ENCODE peak calls at places on chromosomes 13 and 19, in four cellular contexts. Y is BE2C; F is CD4-positive, CD25-positive, alpha-beta regulatory T cell; L is bronchial epithelial cell. Z is an unnamed sample.

GRCh38 chr19:54364775-54365257 is at the start of gene LAIR1:
- DNase-seq in Y (no peak), L (no peak), F (peak; percentile 76), Z (no peak)

GRCh38 chr19:47490847-47491246 is 6.8 kb upstream of the KPTN start:
- DNase-seq in F (no peak), L (no peak), Y (no peak), Z (no peak)

GRCh38 chr19:38496116-38496515 is 62.6 kb downstream of the RYR1 start:
- DNase-seq in L (no peak), F (no peak), Y (no peak), Z (no peak)

GRCh38 chr13:25963681-25964080 is 88.1 kb downstream of the SHISA2 start:
- DNase-seq in L (no peak), F (no peak), Y (no peak), Z (no peak)

GRCh38 chr19:18557474-18558201 is at the start of gene KXD1:
- DNase-seq in F (peak; percentile 100), Y (peak; percentile 97), L (peak; percentile 97), Z (peak; percentile 97)

GRCh38 chr13:36752673-36753072 is 66.3 kb upstream of the RFXAP start:
- DNase-seq in F (no peak), Y (no peak), L (no peak), Z (no peak)

GRCh38 chr13:80116107-80116506 is 224.8 kb downstream of the SPRY2 start:
- DNase-seq in Y (no peak), L (peak; percentile 54), F (no peak), Z (no peak)

GRCh38 chr13:65600702-65601101 is 1629.4 kb downstream of the PCDH9 start:
- DNase-seq in Y (no peak), L (no peak), F (no peak), Z (no peak)

GRCh38 chr19:39987167-39987566 is 9.7 kb upstream of the ZNF546 start:
- DNase-seq in L (no peak), Y (no peak), F (no peak), Z (no peak)

GRCh38 chr13:33355470-33355869 is 69.9 kb upstream of the STARD13 start:
- DNase-seq in L (no peak), F (no peak), Y (no peak), Z (no peak)

GRCh38 chr19:46021531-46022041 is 1.3 kb downstream of the PGLYRP1 start:
- DNase-seq in Y (no peak), F (no peak), L (peak; percentile 52), Z (peak; percentile 37)

GRCh38 chr13:73741111-73741510 is 393.1 kb downstream of the KLF12 start:
- DNase-seq in L (no peak), Y (no peak), F (peak; percentile 11), Z (no peak)

GRCh38 chr19:12995596-12996541 is 594 bp downstream of the NFIX start:
- DNase-seq in L (no peak), F (no peak), Y (no peak), Z (no peak)

GRCh38 chr19:50820086-50820485 is 3.5 kb downstream of the KLK1 start:
- DNase-seq in L (no peak), Y (no peak), F (no peak), Z (no peak)

GRCh38 chr13:45989607-45990006 is 62.9 kb downstream of the ZC3H13 start:
- DNase-seq in Y (no peak), F (no peak), L (peak; percentile 18), Z (no peak)

GRCh38 chr19:13830761-13831481 is 35.7 kb downstream of the ZSWIM4 start:
- DNase-seq in F (no peak), L (peak; percentile 71), Y (no peak), Z (no peak)

GRCh38 chr19:44529541-44529940 is at the start of gene CEACAM20:
- DNase-seq in L (no peak), F (no peak), Y (no peak), Z (no peak)

GRCh38 chr19:37078717-37079032 is 442 bp downstream of the ZNF420 start:
- DNase-seq in Y (no peak), F (no peak), L (no peak), Z (no peak)

GRCh38 chr13:76239031-76239680 is 603.0 kb downstream of the LMO7 start:
- DNase-seq in Y (no peak), L (no peak), F (no peak), Z (no peak)

GRCh38 chr13:50412046-50412617 is 396.9 kb downstream of the KCNRG start:
- DNase-seq in L (no peak), F (no peak), Y (no peak), Z (no peak)

GRCh38 chr13:75872970-75873369 is 236.8 kb downstream of the LMO7 start:
- DNase-seq in L (no peak), Y (no peak), F (no peak), Z (no peak)

GRCh38 chr19:56119585-56119978 is 1.5 kb downstream of the ZNF787 start:
- DNase-seq in F (no peak), Y (peak; percentile 43), L (no peak), Z (peak; percentile 96)

DNA sequence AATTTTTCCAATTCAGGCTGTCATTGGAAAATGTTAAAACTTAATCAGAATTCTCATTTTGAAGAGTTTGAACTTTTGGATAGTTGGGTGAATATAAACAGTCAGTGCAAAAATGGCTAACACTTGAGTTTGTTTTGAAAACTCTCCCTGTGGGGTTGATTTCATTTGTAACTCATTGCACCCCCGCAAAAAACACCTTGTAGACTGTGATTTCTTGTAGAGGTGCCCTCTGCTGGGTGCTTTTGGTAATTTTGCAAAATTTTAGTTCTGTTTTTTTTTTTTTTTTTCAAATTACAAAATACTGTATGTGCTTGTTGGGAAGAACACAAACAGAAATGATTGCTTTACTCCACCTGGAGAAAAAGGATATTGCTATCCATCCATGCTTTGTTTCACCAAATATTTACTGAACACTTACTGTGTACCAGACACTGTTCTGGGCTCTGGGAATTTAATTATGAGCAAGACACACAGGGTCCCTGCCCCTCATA is 28.2 kb upstream of the GPI start:
- DNase-seq in F (peak; percentile 76), Y (no peak), L (peak; percentile 37), Z (no peak)
- H3K4me3 ChIP-seq in F (no peak overlapping the region), Y (no peak overlapping the region), L (no peak overlapping the region), Z (no peak overlapping the region)

GRCh38 chr19:3950871-3951861 is 18.3 kb downstream of the NMRK2 start:
- DNase-seq in Y (no peak), F (no peak), L (no peak), Z (peak; percentile 64)

GRCh38 chr19:3949294-3949693 is 16.4 kb downstream of the NMRK2 start:
- DNase-seq in F (no peak), L (no peak), Y (no peak), Z (no peak)

GRCh38 chr19:3945838-3946237 is 13.0 kb downstream of the NMRK2 start:
- DNase-seq in Y (no peak), F (no peak), L (no peak), Z (no peak)

GRCh38 chr19:3954107-3954506 is 16.8 kb downstream of the DAPK3 start:
- DNase-seq in F (no peak), Y (no peak), L (no peak), Z (no peak)

DNA sequence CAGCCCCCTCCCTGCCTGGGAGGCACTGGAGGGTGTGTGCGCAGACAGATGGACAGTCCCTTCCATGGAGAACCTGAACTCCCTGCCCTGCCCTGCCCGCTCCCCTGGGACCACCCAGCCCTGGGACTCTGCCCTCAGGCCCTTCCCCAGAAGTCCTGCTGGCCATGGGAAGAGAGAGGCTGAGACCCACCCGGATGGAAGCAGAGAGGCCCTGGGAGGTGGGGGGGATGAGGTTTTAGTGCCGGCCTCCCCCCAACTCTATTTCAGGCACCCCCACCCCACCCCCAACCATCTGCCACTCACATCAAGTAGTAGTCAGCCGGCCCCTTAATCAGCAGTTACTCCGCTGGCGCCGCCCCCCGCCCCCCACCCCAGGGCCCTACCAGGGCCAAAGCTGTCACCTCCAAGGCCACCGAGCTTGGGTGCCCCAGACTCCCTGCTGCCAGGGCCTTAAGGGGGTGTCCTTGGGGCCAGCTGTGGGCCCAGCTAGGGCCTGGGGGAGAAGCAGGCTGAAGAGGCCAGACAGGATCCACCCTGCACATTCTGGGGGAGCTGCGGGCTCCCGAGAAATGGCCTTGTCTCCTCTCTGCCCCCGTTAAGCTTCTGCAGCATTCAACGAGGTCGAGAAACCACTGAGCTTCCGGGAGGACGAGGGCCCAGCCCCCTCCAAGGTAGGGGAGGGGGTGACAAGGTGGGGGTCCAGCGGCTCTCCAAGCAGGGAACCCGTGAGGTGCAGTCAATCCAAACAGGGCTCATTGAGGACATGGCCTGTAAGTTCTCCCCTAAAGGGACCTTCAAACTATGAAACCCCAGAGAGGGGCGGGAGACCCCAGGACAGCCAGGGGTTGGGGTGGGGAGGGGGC is 17.4 kb downstream of the NMRK2 start:
- DNase-seq in F (no peak), L (no peak), Y (no peak), Z (peak; percentile 79)
- H3K4me3 ChIP-seq in F (no peak overlapping the region), L (no peak overlapping the region), Y (no peak overlapping the region), Z (peak overlapping the region; percentile 47)

GRCh38 chr19:3479177-3479818 is 1.0 kb downstream of the SMIM24 start:
- DNase-seq in F (peak; percentile 50), L (no peak), Y (peak; percentile 63), Z (peak; percentile 54)

GRCh38 chr19:3480383-3481091 is at the start of gene SMIM24:
- DNase-seq in Y (no peak), F (no peak), L (no peak), Z (no peak)

GRCh38 chr19:3478409-3479176 is 1.7 kb downstream of the SMIM24 start:
- DNase-seq in Y (no peak), L (no peak), F (peak; percentile 43), Z (no peak)

GRCh38 chr19:3481241-3482090 is 1.1 kb upstream of the SMIM24 start:
- DNase-seq in Y (no peak), F (no peak), L (no peak), Z (peak; percentile 54)

GRCh38 chr19:3479819-3480215 is 508 bp downstream of the SMIM24 start:
- DNase-seq in Y (peak; percentile 67), L (no peak), F (peak; percentile 36), Z (peak; percentile 57)
- H3K4me3 ChIP-seq in Y (no peak overlapping the region), L (no peak overlapping the region), F (no peak overlapping the region), Z (no peak overlapping the region)

GRCh38 chr13:30119476-30119875 is 187.9 kb downstream of the KATNAL1 start:
- DNase-seq in Y (no peak), F (peak; percentile 78), L (peak; percentile 77), Z (no peak)
- H3K4me3 ChIP-seq in Y (no peak overlapping the region), F (peak overlapping the region; percentile 42), L (no peak overlapping the region), Z (no peak overlapping the region)

GRCh38 chr19:1073956-1074511 is 7.1 kb downstream of the ARHGAP45 start:
- DNase-seq in F (no peak), L (no peak), Y (peak; percentile 11), Z (no peak)
- H3K4me3 ChIP-seq in F (no peak overlapping the region), L (no peak overlapping the region), Y (peak overlapping the region; percentile 45), Z (no peak overlapping the region)

GRCh38 chr13:47005761-47006414 is 109.0 kb upstream of the HTR2A start:
- DNase-seq in F (no peak), L (no peak), Y (no peak), Z (no peak)

GRCh38 chr13:47004022-47004421 is 107.2 kb upstream of the HTR2A start:
- DNase-seq in L (no peak), F (no peak), Y (no peak), Z (peak; percentile 22)

GRCh38 chr13:47004552-47004951 is 107.7 kb upstream of the HTR2A start:
- DNase-seq in Y (no peak), F (no peak), L (peak; percentile 26), Z (no peak)

GRCh38 chr13:47008318-47008717 is 111.5 kb upstream of the HTR2A start:
- DNase-seq in L (no peak), Y (no peak), F (no peak), Z (no peak)
- H3K4me3 ChIP-seq in L (no peak overlapping the region), Y (no peak overlapping the region), F (no peak overlapping the region), Z (no peak overlapping the region)

GRCh38 chr19:52557231-52557995 is 12.7 kb upstream of the ZNF701 start:
- DNase-seq in F (no peak), Y (no peak), L (no peak), Z (no peak)
- H3K4me3 ChIP-seq in F (no peak overlapping the region), Y (no peak overlapping the region), L (no peak overlapping the region), Z (no peak overlapping the region)

Z was measured in WERI-Rb-1.